ENCODE peak calls at places on chromosomes 6 and 20, in eight cellular contexts. E, F, D, L, T, I, V and Q are unnamed samples.

GRCh38 chr20:26218301-26218700 is 521.6 kb upstream of the ZNF337 start:
- DNase-seq in T (no peak), V (no peak), D (no peak), L (peak; percentile 58), F (peak; percentile 27), I (no peak), E (no peak), Q (no peak)

GRCh38 chr6:109082178-109082577 is 12.5 kb downstream of the SESN1 start:
- DNase-seq in V (no peak), E (no peak), F (no peak), T (no peak), I (no peak), L (peak; percentile 41), D (no peak), Q (no peak)

GRCh38 chr6:131758920-131759319 is 48.1 kb upstream of the CTAGE9 start:
- DNase-seq in D (no peak), V (no peak), L (no peak), E (no peak), I (no peak), T (no peak), F (no peak), Q (no peak)

GRCh38 chr6:48765352-48765961 is 654.5 kb upstream of the PTCHD4 start:
- DNase-seq in I (no peak), D (no peak), E (peak; percentile 57), F (no peak), L (peak; percentile 63), T (peak; percentile 33), V (no peak), Q (peak; percentile 40)

GRCh38 chr6:35933844-35934243 is 12.9 kb upstream of the SRPK1 start:
- DNase-seq in T (no peak), D (no peak), V (no peak), F (no peak), E (no peak), I (no peak), L (no peak), Q (no peak)

GRCh38 chr20:15867899-15868298 is 705.3 kb downstream of the KIF16B start:
- DNase-seq in I (no peak), D (no peak), E (no peak), T (no peak), F (no peak), V (no peak), L (no peak), Q (no peak)

GRCh38 chr6:136225496-136225895 is 24.6 kb downstream of the MTFR2 start:
- DNase-seq in E (no peak), V (no peak), D (no peak), T (no peak), L (no peak), F (no peak), I (no peak), Q (no peak)

GRCh38 chr20:24753136-24753535 is 195.9 kb upstream of the CST7 start:
- DNase-seq in T (no peak), V (no peak), I (no peak), F (no peak), D (no peak), E (no peak), L (no peak), Q (no peak)

GRCh38 chr6:16184129-16184528 is 54.3 kb upstream of the GMPR start:
- DNase-seq in D (no peak), L (no peak), E (peak; percentile 40), I (no peak), V (no peak), F (no peak), T (no peak), Q (no peak)

GRCh38 chr6:161443868-161444267 is 170.0 kb upstream of the AGPAT4 start:
- DNase-seq in E (no peak), T (peak; percentile 49), V (no peak), L (no peak), D (no peak), F (no peak), I (no peak), Q (peak; percentile 10)

GRCh38 chr6:30103630-30104179 is 9.2 kb downstream of the TRIM31 start:
- DNase-seq in E (no peak), L (no peak), D (no peak), F (no peak), I (no peak), V (no peak), T (no peak), Q (no peak)

GRCh38 chr6:149851461-149851860 is 12.7 kb downstream of the LRP11 start:
- DNase-seq in E (no peak), F (no peak), L (peak; percentile 59), T (no peak), D (no peak), V (no peak), I (no peak), Q (no peak)

GRCh38 chr6:23775127-23775526 is 350.9 kb upstream of the NRSN1 start:
- DNase-seq in F (no peak), E (no peak), L (no peak), D (no peak), I (no peak), T (no peak), V (no peak), Q (no peak)

GRCh38 chr6:68468244-68468884 is 166.7 kb upstream of the ADGRB3 start:
- DNase-seq in I (no peak), D (no peak), E (no peak), V (no peak), T (peak; percentile 23), F (no peak), L (no peak), Q (no peak)

GRCh38 chr6:108921547-108922331 is 73.5 kb downstream of the ARMC2 start:
- DNase-seq in T (no peak), L (peak; percentile 24), F (peak; percentile 87), E (no peak), V (no peak), D (no peak), I (no peak), Q (no peak)

GRCh38 chr20:16158976-16159286 is 414.3 kb downstream of the KIF16B start:
- DNase-seq in F (no peak), V (no peak), T (no peak), I (no peak), L (no peak), E (no peak), D (no peak), Q (no peak)

GRCh38 chr20:23446505-23446904 is 6.2 kb downstream of the CST11 start:
- DNase-seq in F (no peak), V (no peak), E (peak; percentile 26), L (peak; percentile 30), I (no peak), D (no peak), T (peak; percentile 86), Q (peak; percentile 57)

GRCh38 chr6:143901885-143902708 is 37.8 kb downstream of the ZC2HC1B start:
- DNase-seq in L (no peak), D (no peak), E (peak; percentile 23), I (no peak), T (no peak), F (peak; percentile 7), V (no peak), Q (no peak)

GRCh38 chr20:46573788-46574581 is 23.5 kb upstream of the OCSTAMP start:
- DNase-seq in D (no peak), V (no peak), F (no peak), I (no peak), E (no peak), L (no peak), T (no peak), Q (no peak)

GRCh38 chr6:72739368-72739779 is 117.5 kb downstream of the KCNQ5 start:
- DNase-seq in V (no peak), L (no peak), F (no peak), D (no peak), I (no peak), T (no peak), E (no peak), Q (no peak)

GRCh38 chr6:150231456-150231855 is 88.6 kb downstream of the PPP1R14C start:
- DNase-seq in T (no peak), D (no peak), I (no peak), L (peak; percentile 32), V (no peak), E (no peak), F (no peak), Q (peak; percentile 55)

GRCh38 chr20:63454729-63455567 is 17.5 kb downstream of the KCNQ2 start:
- DNase-seq in D (no peak), E (no peak), V (no peak), L (no peak), T (no peak), F (no peak), I (no peak), Q (no peak)

GRCh38 chr6:170416959-170417606 is 110.5 kb downstream of the FAM120B start:
- DNase-seq in V (no peak), D (no peak), F (no peak), L (no peak), T (no peak), E (no peak), I (no peak), Q (no peak)

GRCh38 chr20:18034039-18034438 is 23.7 kb downstream of the OVOL2 start:
- DNase-seq in L (no peak), T (no peak), V (no peak), I (no peak), F (no peak), D (no peak), E (no peak), Q (no peak)

GRCh38 chr6:142297996-142298753 is 3.6 kb upstream of the ADGRG6 start:
- DNase-seq in V (no peak), F (peak; percentile 55), I (no peak), D (peak; percentile 61), L (peak; percentile 76), E (peak; percentile 61), T (no peak), Q (peak; percentile 68)

GRCh38 chr20:51768759-51769517 is 748 bp upstream of the ATP9A start:
- DNase-seq in F (no peak), T (peak; percentile 20), V (no peak), D (no peak), L (no peak), E (no peak), I (peak; percentile 70), Q (no peak)

GRCh38 chr6:109202409-109203264 is 107.3 kb downstream of the CEP57L1 start:
- DNase-seq in F (no peak), D (no peak), E (no peak), V (no peak), L (peak; percentile 38), I (no peak), T (no peak), Q (no peak)

GRCh38 chr20:8996817-8997512 is 71.9 kb upstream of the PLCB4 start:
- DNase-seq in T (no peak), V (no peak), L (no peak), E (no peak), F (no peak), D (no peak), I (no peak), Q (no peak)